ENCODE peak calls at places on chromosomes 3 and 15, in seven cellular contexts. C is HL-60; J is brain microvascular endothelial cell; V is CD8-positive, alpha-beta T cell; S is endodermal cell; P is lower lobe of right lung; T is endothelial cell. G is an unnamed sample.
A peak's percentile ranks its signal among the peaks of the same experiment; 100 is the strongest.

GRCh38 chr15:77547801-77548607 is 84.7 kb downstream of the LINGO1 start:
- DNase-seq in C (no peak), J (no peak), V (no peak), S (peak; percentile 67), P (no peak), T (peak; percentile 44), G (no peak)

GRCh38 chr3:37660782-37661181 is 200.9 kb upstream of the CTDSPL start:
- DNase-seq in C (no peak), J (no peak), V (no peak), S (no peak), P (no peak), T (no peak), G (no peak)

GRCh38 chr15:93942140-93942808 is 289.1 kb upstream of the MCTP2 start:
- DNase-seq in C (no peak), J (no peak), V (no peak), S (no peak), P (no peak), T (no peak), G (no peak)

GRCh38 chr3:115248274-115248673 is 101.2 kb upstream of the ZBTB20 start:
- DNase-seq in C (no peak), J (no peak), V (no peak), S (no peak), P (no peak), T (no peak), G (no peak)

GRCh38 chr3:104388624-104389023 is 978.1 kb upstream of the ALCAM start:
- DNase-seq in C (no peak), J (peak; percentile 58), V (no peak), S (no peak), P (no peak), T (no peak), G (no peak)

GRCh38 chr3:182438398-182438797 is 354.9 kb upstream of the ATP11B start:
- DNase-seq in C (no peak), J (no peak), V (no peak), S (no peak), P (no peak), T (no peak), G (no peak)

GRCh38 chr15:48425051-48425450 is 93.8 kb downstream of the DUT start:
- DNase-seq in C (no peak), J (no peak), V (no peak), S (no peak), P (no peak), T (no peak), G (no peak)

GRCh38 chr3:172655388-172655787 is 55.5 kb downstream of the NCEH1 start:
- DNase-seq in C (no peak), J (no peak), V (no peak), S (no peak), P (no peak), T (no peak), G (no peak)

GRCh38 chr3:46361408-46362283 is 7.7 kb downstream of the CCR2 start:
- DNase-seq in C (peak; percentile 89), J (no peak), V (no peak), S (no peak), P (no peak), T (no peak), G (no peak)

GRCh38 chr3:27485853-27486252 is 1.7 kb upstream of the SLC4A7 start:
- DNase-seq in C (no peak), J (no peak), V (no peak), S (no peak), P (no peak), T (no peak), G (no peak)

GRCh38 chr3:60585918-60586317 is 665.3 kb downstream of the FHIT start:
- DNase-seq in C (no peak), J (no peak), V (no peak), S (no peak), P (no peak), T (no peak), G (no peak)

GRCh38 chr3:3170998-3171397 is 8.5 kb downstream of the CRBN start:
- DNase-seq in C (no peak), J (no peak), V (no peak), S (no peak), P (no peak), T (no peak), G (no peak)

GRCh38 chr3:151660890-151661289 is 72.8 kb upstream of the AADACL2 start:
- DNase-seq in C (no peak), J (no peak), V (no peak), S (no peak), P (no peak), T (no peak), G (no peak)
- TF ChIP-seq CTCF in C (no peak), J (no peak), V (no peak), S (peak; percentile 23), P (no peak), T (peak; percentile 14), G (no peak)

GRCh38 chr3:178443634-178444033 is 92.6 kb upstream of the KCNMB2 start:
- DNase-seq in C (no peak), J (no peak), V (no peak), S (no peak), P (no peak), T (no peak), G (no peak)
- TF ChIP-seq CTCF in C (no peak), J (no peak), V (no peak), S (no peak), P (no peak), T (no peak), G (no peak)

GRCh38 chr3:74139648-74140047 is 474.8 kb downstream of the CNTN3 start:
- DNase-seq in C (no peak), J (no peak), V (no peak), S (peak; percentile 48), P (no peak), T (peak; percentile 4), G (no peak)
- TF ChIP-seq CTCF in C (no peak), J (no peak), V (no peak), S (peak; percentile 68), P (no peak), T (no peak), G (no peak)

GRCh38 chr15:85730001-85730820 is 64.5 kb downstream of the KLHL25 start:
- DNase-seq in C (peak; percentile 44), J (peak; percentile 56), V (peak; percentile 54), S (peak; percentile 75), P (no peak), T (peak; percentile 36), G (peak; percentile 37)
- TF ChIP-seq CTCF in C (peak; percentile 41), J (peak; percentile 66), V (peak; percentile 81), S (peak; percentile 86), P (peak; percentile 77), T (peak; percentile 66), G (peak; percentile 68)